ENCODE peak calls at places on chromosomes 11 and 22, in eight cellular contexts. D is GM03348; Q is EL; T is LHCN-M2; L is transverse colon; F is left lobe of liver; G is NCI-H226; N is stimulated activated CD8-positive, alpha-beta memory T cell treated with anti-CD3 and anti-CD28 coated beads, Interleukin-12 subunit alpha, Interleukin-12 subunit beta, amount 100 ng/mL, for 4 hours. W is an unnamed sample.

GRCh38 chr11:13962562-13963168 is at the start of gene SPON1:
- DNase-seq in F (no peak), D (peak; percentile 33), L (peak; percentile 50), N (peak; percentile 31), Q (no peak), G (no peak), T (no peak), W (peak; percentile 16)

GRCh38 chr22:45273452-45274075 is 11.2 kb upstream of the UPK3A start:
- DNase-seq in F (no peak), T (no peak), D (no peak), G (no peak), Q (no peak), N (no peak), L (peak; percentile 84), W (no peak)

GRCh38 chr11:88359529-88359928 is 22.0 kb upstream of the CTSC start:
- DNase-seq in L (no peak), D (no peak), Q (no peak), N (no peak), F (no peak), T (no peak), G (no peak), W (no peak)

GRCh38 chr11:115624065-115624464 is 119.8 kb upstream of the CADM1 start:
- DNase-seq in L (no peak), G (no peak), F (no peak), T (no peak), D (no peak), Q (no peak), N (no peak), W (no peak)

GRCh38 chr22:34414467-34415440 is 494.5 kb upstream of the LARGE1 start:
- DNase-seq in D (no peak), N (no peak), L (peak; percentile 43), T (no peak), G (no peak), Q (peak; percentile 15), F (peak; percentile 55), W (no peak)

GRCh38 chr11:130190371-130190881 is 30.8 kb downstream of the ST14 start:
- DNase-seq in Q (no peak), F (no peak), G (no peak), L (peak; percentile 63), D (no peak), N (no peak), T (no peak), W (no peak)

GRCh38 chr11:58097437-58097836 is 27.9 kb downstream of the OR9I1 start:
- DNase-seq in Q (no peak), G (no peak), F (no peak), L (no peak), D (no peak), T (no peak), N (no peak), W (no peak)

GRCh38 chr22:45502215-45503070 is at the start of gene FBLN1:
- DNase-seq in N (no peak), D (peak; percentile 85), F (no peak), L (no peak), T (no peak), Q (peak; percentile 56), G (no peak), W (no peak)

GRCh38 chr22:30830907-30831306 is 136.2 kb downstream of the OSBP2 start:
- DNase-seq in T (peak; percentile 89), N (no peak), F (peak; percentile 23), D (peak; percentile 87), L (peak; percentile 26), G (peak; percentile 92), Q (peak; percentile 97), W (no peak)

W was measured in activated B cell treated with CpG ODN at 0.5 μM for 24 hours.